ENCODE peak calls at places on chromosomes 1 and 21, in five cellular contexts. J is fibroblast of lung, K is K562, L is IMR-90, V is GM23248. O is an unnamed sample.

GRCh38 chr1:201026746-201027145 is 3.2 kb upstream of the KIF21B start:
- DNase-seq in L (no peak), V (no peak), K (no peak), J (no peak), O (no peak)

GRCh38 chr1:31760901-31761470 is 3.2 kb downstream of the ADGRB2 start:
- DNase-seq in K (peak), L (peak), J (peak), V (peak), O (peak)

GRCh38 chr21:43362928-43363314 is 64.0 kb downstream of the SIK1 start:
- DNase-seq in L (no peak), K (peak), V (no peak), J (no peak), O (no peak)

GRCh38 chr1:113215015-113215414 is 142.0 kb downstream of the LRIG2 start:
- DNase-seq in V (no peak), J (no peak), K (no peak), L (no peak), O (no peak)

GRCh38 chr21:16870116-16870515 is 642.7 kb upstream of the CXADR start:
- DNase-seq in K (no peak), L (peak), V (peak), J (peak), O (no peak)

GRCh38 chr21:39263372-39263771 is 50.1 kb downstream of the BRWD1 start:
- DNase-seq in J (peak), L (peak), K (no peak), V (peak), O (no peak)

GRCh38 chr1:38858833-38859560 is 575 bp downstream of the RRAGC start:
- DNase-seq in K (peak), L (peak), V (peak), J (peak), O (peak)

GRCh38 chr1:167533851-167534300 is 15.5 kb upstream of the CD247 start:
- DNase-seq in L (peak), K (peak), V (peak), J (peak), O (peak)

GRCh38 chr1:37476460-37477197 is 2.2 kb downstream of the ZC3H12A start:
- DNase-seq in V (peak), K (peak), J (peak), L (peak), O (peak)

GRCh38 chr1:31572323-31573104 is 3.8 kb upstream of the TINAGL1 start:
- DNase-seq in L (peak), J (peak), V (peak), K (no peak), O (no peak)

GRCh38 chr1:55235722-55236121 is 20.6 kb upstream of the USP24 start:
- DNase-seq in J (peak), V (peak), L (peak), K (no peak), O (no peak)

GRCh38 chr21:37263827-37264226 is 3.3 kb downstream of the VPS26C start:
- DNase-seq in V (peak), J (no peak), L (peak), K (peak), O (no peak)

GRCh38 chr1:74689800-74690696 is 16.5 kb upstream of the ERICH3 start:
- DNase-seq in J (peak), L (peak), K (peak), V (peak), O (peak)

GRCh38 chr1:27661412-27662075 is 10.4 kb downstream of the IFI6 start:
- DNase-seq in K (no peak), J (no peak), V (no peak), L (no peak), O (no peak)

GRCh38 chr1:19725606-19726005 is 60.9 kb downstream of the HTR6 start:
- DNase-seq in L (no peak), K (no peak), V (no peak), J (no peak), O (no peak)

GRCh38 chr1:107536266-107536665 is 395.4 kb downstream of the NTNG1 start:
- DNase-seq in J (peak), L (no peak), K (no peak), V (peak), O (no peak)

GRCh38 chr1:11448375-11449085 is 30.4 kb upstream of the DISP3 start:
- DNase-seq in K (peak), V (peak), L (no peak), J (no peak), O (no peak)

GRCh38 chr1:93814059-93814794 is 64.8 kb downstream of the DNTTIP2 start:
- DNase-seq in V (peak), K (peak), J (peak), L (peak), O (peak)

GRCh38 chr1:221284028-221284427 is 404.8 kb downstream of the HLX start:
- DNase-seq in J (peak), K (no peak), L (peak), V (peak), O (no peak)

GRCh38 chr1:78387872-78388271 is 102.9 kb upstream of the PTGFR start:
- DNase-seq in J (no peak), K (no peak), L (no peak), V (peak), O (no peak)

GRCh38 chr1:180168786-180169640 is 14.3 kb downstream of the QSOX1 start:
- DNase-seq in K (peak), V (peak), J (peak), L (peak), O (peak)

GRCh38 chr1:220787069-220787614 is 429 bp downstream of the MTARC1 start:
- DNase-seq in L (no peak), K (no peak), V (no peak), J (no peak), O (peak)

GRCh38 chr1:27233677-27234053 is 767 bp upstream of the WDTC1 start:
- DNase-seq in V (no peak), L (no peak), K (peak), J (no peak), O (no peak)

GRCh38 chr1:119279441-119280415 is 88.9 kb upstream of the HAO2 start:
- DNase-seq in V (peak), J (peak), K (no peak), L (peak), O (no peak)

GRCh38 chr21:45357436-45358260 is 47.3 kb upstream of the COL18A1 start:
- DNase-seq in V (peak), L (no peak), J (peak), K (no peak), O (peak)

GRCh38 chr21:41379901-41380300 is 18.1 kb downstream of the MX2 start:
- DNase-seq in K (no peak), V (no peak), J (no peak), L (no peak), O (no peak)

GRCh38 chr1:217333939-217334338 is 297.0 kb downstream of the GPATCH2 start:
- DNase-seq in V (peak), L (peak), J (peak), K (peak), O (peak)

GRCh38 chr21:37917612-37918011 is 1.4 kb upstream of the KCNJ6 start:
- DNase-seq in V (peak), L (peak), J (peak), K (no peak), O (no peak)

GRCh38 chr1:23566304-23566703 is 7.0 kb upstream of the ID3 start:
- DNase-seq in J (no peak), K (peak), V (no peak), L (no peak), O (peak)

GRCh38 chr21:35796834-35797233 is 263.5 kb downstream of the SETD4 start:
- DNase-seq in K (no peak), V (no peak), J (peak), L (peak), O (no peak)

GRCh38 chr1:45512641-45513054 is 9.0 kb downstream of the PRDX1 start:
- DNase-seq in V (peak), J (peak), K (peak), L (peak), O (peak)

GRCh38 chr1:182786223-182787001 is 3.2 kb upstream of the NPL start:
- DNase-seq in K (peak), V (peak), J (peak), L (peak), O (peak)

GRCh38 chr1:51331206-51332100 is 1.1 kb upstream of the TTC39A start:
- DNase-seq in L (peak), J (peak), V (peak), K (peak), O (peak)

GRCh38 chr21:37300114-37300746 is 33.1 kb upstream of the VPS26C start:
- DNase-seq in J (no peak), V (no peak), K (no peak), L (no peak), O (no peak)

GRCh38 chr21:42474043-42474831 is 21.8 kb downstream of the RSPH1 start:
- DNase-seq in L (no peak), J (no peak), K (no peak), V (peak), O (peak)

GRCh38 chr21:32448803-32449594 is 36.5 kb downstream of the EVA1C start:
- DNase-seq in J (peak), V (peak), K (no peak), L (peak), O (no peak)

GRCh38 chr1:185670187-185670627 is 64.0 kb upstream of the HMCN1 start:
- DNase-seq in J (peak), V (peak), K (peak), L (peak), O (peak)

DNA sequence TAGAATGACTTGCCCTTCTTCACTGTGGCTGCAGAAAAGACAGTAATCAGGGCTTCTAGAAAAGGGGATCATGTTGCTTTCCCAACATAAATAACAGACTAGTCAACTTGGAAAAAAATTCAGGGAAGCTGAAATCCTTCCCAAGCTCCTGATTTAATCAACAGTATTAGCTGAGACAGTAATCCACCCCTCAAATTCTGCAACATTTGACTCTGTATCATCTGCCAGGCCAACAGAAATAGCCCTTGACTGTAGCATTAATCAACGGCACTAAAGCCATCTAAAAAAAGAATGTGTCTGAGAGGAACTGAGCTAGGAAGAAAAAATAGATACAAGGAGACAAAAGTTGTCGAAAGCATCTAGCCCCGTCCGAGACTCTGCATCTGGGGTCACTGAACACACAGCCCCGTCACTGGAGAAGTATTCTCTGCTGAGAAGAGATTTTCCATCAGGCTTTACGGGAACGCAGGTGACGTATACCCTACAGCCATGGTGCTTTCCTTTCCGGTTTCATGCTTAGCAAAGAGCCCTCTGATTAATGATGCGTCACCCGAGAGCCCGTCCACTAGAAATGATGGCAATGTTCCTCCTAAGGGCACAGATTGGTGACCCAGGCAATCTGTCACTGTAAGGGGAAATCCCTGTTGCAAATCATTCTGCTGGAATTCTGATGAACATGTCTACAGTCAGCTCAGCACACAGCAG is 42.1 kb upstream of the TP53BP2 start:
- DNase-seq in J (peak), V (peak), K (no peak), L (peak), O (no peak)
- H3K27ac ChIP-seq in J (peak), V (peak), K (no peak), L (peak), O (no peak)

GRCh38 chr1:162625624-162626023 is 6.6 kb upstream of the DDR2 start:
- DNase-seq in J (no peak), L (no peak), K (no peak), V (no peak), O (no peak)

GRCh38 chr1:162627662-162628296 is 4.5 kb upstream of the DDR2 start:
- DNase-seq in K (peak), V (peak), L (peak), J (peak), O (no peak)

GRCh38 chr1:162629077-162629637 is 3.1 kb upstream of the DDR2 start:
- DNase-seq in K (no peak), V (peak), J (no peak), L (no peak), O (no peak)

GRCh38 chr1:162626733-162627132 is 5.5 kb upstream of the DDR2 start:
- DNase-seq in V (peak), L (no peak), J (no peak), K (no peak), O (no peak)

GRCh38 chr1:162626089-162626488 is 6.2 kb upstream of the DDR2 start:
- DNase-seq in V (peak), L (peak), K (no peak), J (no peak), O (no peak)
- H3K9ac ChIP-seq in V (peak), L (peak), K (no peak), J (no peak), O (no peak)

DNA sequence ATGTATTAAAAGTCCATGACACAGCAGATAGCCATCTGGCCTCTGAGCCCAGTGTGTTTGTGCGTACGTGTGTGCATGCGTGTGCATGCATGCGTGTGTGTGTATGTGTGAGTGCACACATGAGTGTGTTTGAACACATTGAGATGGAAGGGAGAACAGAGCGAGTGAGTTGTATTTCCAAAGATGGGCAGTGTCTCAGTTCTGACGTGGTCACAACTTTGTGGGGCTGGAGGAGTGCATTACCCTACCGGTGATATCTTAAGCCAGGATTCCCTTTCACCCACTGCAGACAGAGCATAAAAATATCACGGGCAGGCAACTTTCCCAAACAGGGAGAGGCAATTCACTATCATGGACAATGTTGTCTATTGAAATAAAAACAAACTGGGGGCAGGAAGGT is 27.8 kb downstream of the IRF2BP2 start:
- DNase-seq in V (no peak), L (no peak), J (no peak), K (no peak), O (no peak)
- H3K27ac ChIP-seq in V (no peak), L (no peak), J (no peak), K (no peak), O (no peak)

DNA sequence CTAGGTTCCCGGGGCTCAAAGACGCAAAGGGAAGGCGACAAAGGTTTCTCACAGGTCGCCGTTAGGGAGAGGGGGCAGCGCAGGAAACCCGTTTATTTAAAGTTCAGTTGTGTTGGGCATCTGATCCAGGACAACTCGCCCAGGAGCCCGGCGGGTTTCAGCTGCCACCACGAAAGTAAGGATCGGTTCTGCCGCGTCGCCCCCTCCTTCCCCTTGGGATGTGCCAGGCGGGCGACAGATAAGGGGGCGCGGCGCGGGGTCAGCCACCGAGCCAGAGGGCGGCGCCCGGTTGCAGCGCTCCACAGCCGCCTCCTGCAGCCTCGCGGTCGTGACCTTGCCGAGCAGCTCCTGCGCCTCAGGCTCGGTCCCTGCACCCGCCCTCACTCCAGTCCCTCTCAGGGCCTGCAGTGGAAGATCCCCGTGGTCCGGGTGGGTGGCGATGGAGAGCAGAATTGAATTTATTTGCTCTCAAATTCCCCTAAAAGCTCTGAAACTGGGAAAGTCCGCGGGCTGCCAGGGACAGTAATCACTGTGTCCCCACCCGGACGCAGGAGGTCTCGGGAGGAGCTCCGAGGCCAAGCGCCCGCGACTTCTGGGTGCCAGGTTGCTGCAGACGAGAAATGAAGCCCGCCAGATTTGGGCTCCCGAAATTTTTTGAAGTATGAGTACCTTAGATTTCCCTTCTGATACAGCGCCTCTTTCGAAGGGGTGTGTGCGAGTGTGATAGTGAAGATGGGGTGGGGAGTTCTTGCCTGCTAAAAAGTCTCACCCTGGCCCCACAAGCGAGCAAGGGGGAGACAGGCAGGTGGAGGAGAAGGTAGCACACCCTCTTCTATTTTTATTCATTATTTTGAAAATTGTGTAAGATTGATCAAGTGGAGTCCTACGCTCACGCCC is 28.4 kb upstream of the NFIA start:
- DNase-seq in K (peak), J (no peak), V (peak), L (no peak), O (peak)
- H3K9ac ChIP-seq in K (peak), J (peak), V (no peak), L (no peak), O (no peak)

GRCh38 chr1:92031281-92032110 is 1.7 kb downstream of the EPHX4 start:
- DNase-seq in J (no peak), K (no peak), V (peak), L (peak), O (no peak)
- H3K27ac ChIP-seq in J (no peak), K (no peak), V (no peak), L (peak), O (no peak)

O was measured in endodermal cell.